ENCODE peak calls at places on chromosomes 1 and 21, in six cellular contexts. V is IMR-90, I is mesendoderm, G is mesenchymal stem cell, P is H1, X is trophoblast cell. H is an unnamed sample.

GRCh38 chr1:15039901-15040300 is 113.6 kb upstream of the TMEM51 start:
- DNase-seq in P (no peak), V (no peak), G (no peak), X (no peak), I (no peak), H (no peak)

GRCh38 chr21:17250651-17251294 is 262.1 kb upstream of the CXADR start:
- DNase-seq in I (no peak), G (no peak), V (no peak), P (no peak), X (no peak), H (no peak)

GRCh38 chr1:97902067-97902466 is 18.8 kb downstream of the DPYD start:
- DNase-seq in V (no peak), X (no peak), G (no peak), P (no peak), I (no peak), H (no peak)

GRCh38 chr1:58727363-58727762 is 27.5 kb upstream of the MYSM1 start:
- DNase-seq in I (peak), X (peak), P (no peak), G (peak), V (peak), H (no peak)

GRCh38 chr1:112026018-112026417 is 36.5 kb upstream of the KCND3 start:
- DNase-seq in P (no peak), V (no peak), G (no peak), X (no peak), I (no peak), H (no peak)

GRCh38 chr1:168287237-168287664 is 6.6 kb downstream of the TBX19 start:
- DNase-seq in G (peak), I (no peak), P (no peak), X (no peak), V (peak), H (no peak)

GRCh38 chr21:38468989-38469388 is 29.3 kb downstream of the ERG start:
- DNase-seq in V (no peak), X (no peak), I (no peak), G (no peak), P (no peak), H (no peak)

GRCh38 chr1:205420938-205421337 is 918 bp downstream of the LEMD1 start:
- DNase-seq in P (no peak), X (no peak), I (no peak), G (no peak), V (no peak), H (no peak)

GRCh38 chr1:206699626-206700025 is 14.9 kb downstream of the MAPKAPK2 start:
- DNase-seq in X (no peak), V (no peak), P (no peak), I (no peak), G (peak), H (no peak)

GRCh38 chr1:40316595-40317393 is at the start of gene COL9A2:
- DNase-seq in I (peak), P (peak), V (no peak), X (peak), G (peak), H (no peak)

GRCh38 chr1:108947871-108948525 is 15.3 kb downstream of the CLCC1 start:
- DNase-seq in X (no peak), V (no peak), P (no peak), I (no peak), G (no peak), H (no peak)

GRCh38 chr1:209890606-209891330 is 47.2 kb upstream of the SYT14 start:
- DNase-seq in G (no peak), I (no peak), P (no peak), X (no peak), V (peak), H (no peak)

GRCh38 chr1:202158810-202159533 is 1.4 kb downstream of the PTPN7 start:
- DNase-seq in V (no peak), G (no peak), P (no peak), X (no peak), I (no peak), H (no peak)

GRCh38 chr1:205811660-205812059 is 1.3 kb downstream of the SLC41A1 start:
- DNase-seq in P (no peak), X (no peak), I (no peak), G (peak), V (no peak), H (no peak)

GRCh38 chr1:91526496-91526895 is 25.8 kb downstream of the CDC7 start:
- DNase-seq in X (no peak), G (peak), V (peak), I (no peak), P (no peak), H (no peak)

GRCh38 chr1:33181038-33181861 is 593 bp downstream of the TRIM62 start:
- DNase-seq in P (peak), G (peak), X (peak), V (peak), I (peak), H (peak)

DNA sequence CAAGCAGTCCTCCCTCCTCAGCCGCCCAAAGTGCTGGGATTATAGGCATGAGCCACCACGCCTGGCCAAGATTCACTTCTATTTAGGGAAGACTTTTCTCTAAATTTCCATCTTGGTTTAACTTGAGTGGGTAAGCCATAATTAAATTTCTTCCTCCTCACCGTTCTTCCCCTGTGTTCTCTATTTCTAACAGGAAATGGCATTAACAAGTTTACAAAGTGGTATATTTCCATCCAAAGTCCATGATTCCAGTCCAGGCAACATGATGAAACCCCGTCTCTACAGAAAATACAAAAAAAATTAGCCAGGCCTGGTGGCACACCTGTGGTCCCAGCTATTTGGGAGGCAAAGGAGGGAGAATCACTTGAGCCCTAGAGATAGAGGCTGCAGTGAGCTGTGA is 92.1 kb downstream of the ZFYVE9 start:
- DNase-seq in I (no peak), X (no peak), G (no peak), V (no peak), P (no peak), H (no peak)
- H3K4me3 ChIP-seq in I (no peak), X (no peak), G (no peak), V (no peak), P (no peak), H (no peak)

DNA sequence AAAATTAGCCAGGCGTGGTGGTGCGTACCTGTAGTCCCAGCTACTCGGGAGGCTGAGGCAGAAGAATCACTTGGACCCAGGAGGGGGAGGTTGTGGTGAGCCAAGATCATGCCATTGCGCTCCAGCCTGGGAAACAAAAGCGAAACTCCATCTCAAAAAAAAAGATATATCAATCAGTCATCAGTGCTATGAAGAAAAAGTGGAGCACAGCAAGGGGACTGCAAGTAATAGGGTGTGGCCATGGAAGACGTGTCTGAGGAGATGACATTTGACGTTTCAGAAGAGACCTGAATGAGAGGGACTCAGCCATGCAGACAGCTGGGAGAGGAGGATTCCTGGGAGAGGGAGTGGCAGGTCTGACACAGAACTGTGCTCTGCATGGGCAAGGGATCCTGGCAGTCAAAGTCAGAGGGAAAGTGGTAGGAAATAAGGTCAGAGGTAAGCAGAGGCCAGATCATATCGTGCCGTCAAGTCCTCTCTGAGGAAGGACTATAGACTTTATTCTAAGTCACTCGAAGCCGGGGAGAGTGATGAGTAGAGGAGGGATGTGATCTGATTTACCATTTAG is 3.3 kb downstream of the LAX1 start:
- DNase-seq in P (no peak), V (no peak), X (peak), G (no peak), I (no peak), H (no peak)
- H3K4me2 ChIP-seq in P (no peak), V (no peak), X (no peak), G (no peak), I (no peak), H (no peak)

DNA sequence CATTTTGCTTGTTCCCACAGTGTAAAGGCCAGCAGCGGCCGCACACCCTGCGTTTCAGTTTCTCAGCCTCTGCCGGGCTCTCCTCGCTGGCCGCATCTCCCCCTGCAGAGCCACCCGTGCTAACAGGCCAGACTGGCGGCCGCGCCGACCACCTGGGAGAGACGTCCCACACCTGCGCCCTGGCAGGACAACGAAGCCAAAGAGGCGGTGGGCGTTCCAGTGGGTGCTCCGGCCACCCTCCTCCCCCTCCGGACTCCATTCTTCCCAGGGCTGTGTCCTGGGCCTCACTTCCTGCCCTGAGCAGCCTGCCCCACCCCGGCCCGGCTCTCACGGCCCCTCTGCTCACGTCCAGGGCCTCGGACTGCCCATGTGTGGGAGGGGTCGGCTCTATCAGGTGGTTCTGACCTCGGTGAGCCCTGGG is 31.9 kb upstream of the SLC19A1 start:
- DNase-seq in G (no peak), X (no peak), I (no peak), V (no peak), P (no peak), H (no peak)
- H3K18ac ChIP-seq in G (no peak), X (no peak), I (no peak), V (no peak), P (no peak), H (peak)

DNA sequence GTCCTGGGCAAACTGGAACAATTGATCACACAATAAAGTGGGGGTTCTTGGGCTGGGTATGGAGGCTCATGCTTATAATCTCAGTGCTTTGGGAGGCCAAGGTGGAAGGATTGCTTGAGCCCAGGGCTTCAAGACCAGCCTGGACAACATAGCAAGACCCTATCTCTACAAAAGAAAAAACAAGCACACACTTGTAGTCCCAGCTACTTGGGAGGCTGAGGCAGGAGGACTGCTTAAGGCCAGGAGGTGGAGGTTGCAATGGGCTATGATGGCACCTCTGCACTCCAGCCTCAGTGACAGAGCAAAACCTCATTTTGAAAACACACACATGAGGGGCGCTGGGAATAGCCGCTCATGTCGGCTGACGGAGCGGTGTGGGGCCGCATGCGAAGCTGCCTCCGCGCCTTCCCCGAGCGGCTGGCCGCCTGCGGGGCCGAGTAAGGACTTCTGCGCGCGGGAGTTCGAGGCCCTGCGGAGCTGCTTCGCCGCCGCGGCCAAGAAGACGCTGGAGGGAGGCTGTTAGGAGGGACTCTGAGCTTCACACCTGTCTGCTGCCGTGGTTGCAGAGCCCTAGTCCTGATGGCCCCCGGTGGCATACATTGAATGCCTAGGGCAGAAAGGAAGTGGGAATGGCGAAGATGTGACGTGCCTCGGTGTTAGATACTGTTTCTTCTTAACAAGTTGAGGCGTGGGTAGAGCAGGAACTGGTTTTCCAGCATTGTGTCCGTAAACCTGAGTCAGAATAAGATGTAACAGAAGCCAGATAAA is 59.5 kb downstream of the ACBD3 start:
- DNase-seq in P (no peak), V (no peak), I (no peak), G (no peak), X (no peak), H (no peak)
- H3K4me3 ChIP-seq in P (no peak), V (no peak), I (no peak), G (no peak), X (no peak), H (no peak)

DNA sequence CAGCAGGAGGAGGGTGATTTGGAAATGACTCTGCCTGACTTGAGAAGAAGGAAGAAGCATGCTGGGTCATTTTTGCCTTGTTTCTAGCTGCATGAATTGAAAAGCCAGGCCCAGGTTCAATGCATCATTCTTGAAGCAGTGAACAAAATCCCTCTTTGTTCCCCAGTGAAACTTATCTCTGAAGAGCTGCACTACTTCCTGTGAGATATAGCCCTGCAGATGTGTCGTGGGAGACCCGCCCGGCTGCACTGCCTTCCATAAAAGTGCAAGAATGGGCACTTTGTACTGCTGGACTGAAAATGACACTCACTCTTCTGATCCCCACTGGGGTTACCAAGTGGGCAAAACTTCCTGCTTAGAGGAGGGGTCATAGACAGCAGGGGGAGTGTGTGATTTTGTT is 249.2 kb upstream of the NFIA start:
- DNase-seq in P (no peak), V (no peak), I (no peak), X (no peak), G (no peak), H (no peak)
- H3K4me2 ChIP-seq in P (no peak), V (no peak), I (no peak), X (no peak), G (no peak), H (no peak)

GRCh38 chr1:4786061-4786460 is 131.7 kb downstream of the AJAP1 start:
- DNase-seq in P (no peak), I (no peak), G (no peak), V (no peak), X (no peak), H (no peak)
- H3K18ac ChIP-seq in P (no peak), I (no peak), G (no peak), V (no peak), X (no peak), H (no peak)